ENCODE peak calls at places on chromosomes 2 and 18, in five cellular contexts. Y, U, A, W and F are unnamed samples.

GRCh38 chr2:208642125-208642779 is 235.7 kb downstream of the PTH2R start:
- DNase-seq in W (no peak), A (no peak), U (no peak), Y (no peak), F (no peak)

GRCh38 chr18:21805771-21806366 is 65.3 kb downstream of the MIB1 start:
- DNase-seq in U (no peak), A (no peak), W (no peak), Y (no peak), F (no peak)

GRCh38 chr2:219947575-219947974 is 320.1 kb downstream of the SLC4A3 start:
- DNase-seq in A (no peak), U (no peak), Y (peak; percentile 18), W (no peak), F (no peak)

GRCh38 chr2:54768772-54769428 is 45.4 kb downstream of the EML6 start:
- DNase-seq in A (no peak), Y (no peak), U (no peak), W (peak; percentile 23), F (no peak)

GRCh38 chr2:223947711-223948205 is 2.6 kb upstream of the WDFY1 start:
- DNase-seq in Y (no peak), W (no peak), U (no peak), A (no peak), F (no peak)

GRCh38 chr2:20382965-20383800 is 32.5 kb upstream of the PUM2 start:
- DNase-seq in A (no peak), Y (peak; percentile 55), W (no peak), U (no peak), F (no peak)

GRCh38 chr2:162343492-162343823 is 474 bp upstream of the GCA start:
- DNase-seq in W (no peak), Y (no peak), U (no peak), A (no peak), F (no peak)

GRCh38 chr18:34122724-34123334 is 101.9 kb downstream of the NOL4 start:
- DNase-seq in W (peak; percentile 69), Y (peak; percentile 74), A (peak; percentile 25), U (no peak), F (peak; percentile 86)

GRCh38 chr2:84970956-84971798 is at the start of gene KCMF1:
- DNase-seq in Y (peak; percentile 71), A (peak; percentile 79), W (peak; percentile 52), U (peak; percentile 84), F (peak; percentile 53)

GRCh38 chr2:147709655-147710054 is 135.2 kb upstream of the ACVR2A start:
- DNase-seq in Y (no peak), W (no peak), A (no peak), U (no peak), F (no peak)

GRCh38 chr2:170324640-170325046 is 146.7 kb downstream of the MYO3B start:
- DNase-seq in A (peak; percentile 69), Y (peak; percentile 48), U (no peak), W (peak; percentile 36), F (peak; percentile 79)

GRCh38 chr2:48851161-48851560 is 95.6 kb upstream of the LHCGR start:
- DNase-seq in A (no peak), W (no peak), Y (no peak), U (no peak), F (no peak)